ENCODE peak calls at places on chromosomes 3 and 15, in eight cellular contexts. Y, T, K, I, E, L, Z and G are unnamed samples.
A peak's percentile ranks its signal among the peaks of the same experiment; 100 is the strongest.

GRCh38 chr3:39788484-39788883 is 20.9 kb upstream of the MYRIP start:
- DNase-seq in Y (no peak), T (no peak), K (no peak), I (no peak), E (no peak), L (no peak), Z (no peak), G (no peak)

GRCh38 chr3:31027191-31027761 is 132.8 kb upstream of the GADL1 start:
- DNase-seq in Y (no peak), T (no peak), K (no peak), I (no peak), E (no peak), L (no peak), Z (no peak), G (no peak)

GRCh38 chr15:56468271-56468912 is 3.5 kb upstream of the MNS1 start:
- DNase-seq in Y (no peak), T (peak; percentile 42), K (no peak), I (no peak), E (no peak), L (no peak), Z (no peak), G (no peak)

GRCh38 chr3:58084166-58084565 is 75.9 kb downstream of the FLNB start:
- DNase-seq in Y (no peak), T (no peak), K (no peak), I (no peak), E (no peak), L (no peak), Z (no peak), G (no peak)

GRCh38 chr3:111073186-111073585 is 1.6 kb downstream of the NECTIN3 start:
- DNase-seq in Y (no peak), T (peak; percentile 66), K (no peak), I (no peak), E (no peak), L (no peak), Z (no peak), G (no peak)

GRCh38 chr15:66702770-66703539 is 919 bp downstream of the SMAD6 start:
- DNase-seq in Y (peak; percentile 74), T (no peak), K (peak; percentile 34), I (peak; percentile 29), E (no peak), L (peak; percentile 59), Z (peak; percentile 44), G (peak; percentile 66)

GRCh38 chr3:194069421-194070219 is 66.3 kb upstream of the HES1 start:
- DNase-seq in Y (no peak), T (peak; percentile 68), K (no peak), I (no peak), E (no peak), L (no peak), Z (no peak), G (no peak)

GRCh38 chr3:22475665-22476064 is 724.7 kb upstream of the ZNF385D start:
- DNase-seq in Y (no peak), T (no peak), K (no peak), I (no peak), E (no peak), L (no peak), Z (no peak), G (no peak)

GRCh38 chr3:81550415-81550814 is 211.0 kb downstream of the GBE1 start:
- DNase-seq in Y (no peak), T (peak; percentile 74), K (no peak), I (no peak), E (no peak), L (no peak), Z (no peak), G (no peak)

GRCh38 chr15:42788725-42789124 is 51.8 kb upstream of the CDAN1 start:
- DNase-seq in Y (no peak), T (no peak), K (no peak), I (no peak), E (no peak), L (no peak), Z (no peak), G (no peak)

GRCh38 chr15:42786978-42787377 is 50.0 kb upstream of the CDAN1 start:
- DNase-seq in Y (no peak), T (no peak), K (no peak), I (no peak), E (no peak), L (no peak), Z (no peak), G (no peak)

GRCh38 chr15:42784705-42785104 is 47.8 kb upstream of the CDAN1 start:
- DNase-seq in Y (no peak), T (no peak), K (no peak), I (no peak), E (no peak), L (no peak), Z (no peak), G (no peak)

DNA sequence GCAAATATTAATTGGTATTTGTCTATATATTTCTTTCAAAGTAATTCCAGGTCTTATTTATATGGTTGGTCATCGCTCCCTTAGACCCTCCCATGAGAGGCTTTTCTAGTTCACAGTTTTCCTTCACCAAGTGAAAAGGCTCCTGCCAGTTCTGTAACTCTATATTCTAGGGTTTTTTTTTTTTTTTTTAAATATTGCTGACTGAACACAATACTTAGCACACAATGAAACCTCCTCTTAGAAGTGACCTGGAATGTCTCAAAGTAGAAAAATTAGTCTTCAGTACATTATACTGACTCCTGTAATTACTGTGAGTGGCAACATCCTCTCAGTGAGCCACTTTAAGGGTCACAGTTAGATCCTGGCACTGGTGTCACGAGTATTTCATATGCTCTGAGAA is 48.6 kb upstream of the CDAN1 start:
- DNase-seq in Y (no peak), T (no peak), K (no peak), I (no peak), E (no peak), L (no peak), Z (no peak), G (no peak)
- TF ChIP-seq CTCF in Y (no peak), T (no peak), K (no peak), I (no peak), E (no peak), L (no peak), Z (no peak), G (no peak)

GRCh38 chr3:69530554-69530953 is 144.7 kb upstream of the FRMD4B start:
- DNase-seq in Y (no peak), T (no peak), K (no peak), I (no peak), E (no peak), L (no peak), Z (no peak), G (no peak)

GRCh38 chr3:69531975-69532827 is 146.3 kb upstream of the FRMD4B start:
- DNase-seq in Y (no peak), T (no peak), K (no peak), I (no peak), E (no peak), L (no peak), Z (no peak), G (no peak)

GRCh38 chr3:69532828-69533219 is 146.9 kb upstream of the FRMD4B start:
- DNase-seq in Y (no peak), T (no peak), K (no peak), I (no peak), E (no peak), L (no peak), Z (no peak), G (no peak)

GRCh38 chr3:69536306-69537020 is 150.6 kb upstream of the FRMD4B start:
- DNase-seq in Y (no peak), T (no peak), K (peak; percentile 24), I (no peak), E (no peak), L (no peak), Z (no peak), G (no peak)

DNA sequence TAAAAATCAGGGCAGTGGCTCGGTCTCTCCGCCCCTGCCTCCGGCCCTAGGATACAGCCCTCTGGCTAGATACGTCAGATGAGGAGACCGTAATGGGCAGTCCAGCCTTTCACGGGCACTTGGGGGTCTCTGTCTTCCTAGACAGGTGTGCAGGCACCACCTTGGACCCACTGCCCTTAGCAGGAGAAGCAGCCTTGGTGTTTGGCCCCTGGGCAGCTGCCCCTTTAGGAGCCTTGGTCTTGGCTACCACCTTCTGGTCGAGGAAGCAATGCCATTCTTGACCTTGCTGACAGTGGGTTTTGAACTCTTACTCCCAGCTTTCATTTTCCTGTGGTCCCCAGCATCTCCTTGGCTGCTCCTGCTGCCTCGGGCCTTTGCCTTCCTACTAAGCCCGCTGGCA is 149.7 kb upstream of the FRMD4B start:
- DNase-seq in Y (no peak), T (no peak), K (no peak), I (no peak), E (no peak), L (no peak), Z (no peak), G (no peak)
- TF ChIP-seq CTCF in Y (no peak), T (no peak), K (no peak), I (no peak), E (no peak), L (no peak), Z (no peak), G (no peak)

DNA sequence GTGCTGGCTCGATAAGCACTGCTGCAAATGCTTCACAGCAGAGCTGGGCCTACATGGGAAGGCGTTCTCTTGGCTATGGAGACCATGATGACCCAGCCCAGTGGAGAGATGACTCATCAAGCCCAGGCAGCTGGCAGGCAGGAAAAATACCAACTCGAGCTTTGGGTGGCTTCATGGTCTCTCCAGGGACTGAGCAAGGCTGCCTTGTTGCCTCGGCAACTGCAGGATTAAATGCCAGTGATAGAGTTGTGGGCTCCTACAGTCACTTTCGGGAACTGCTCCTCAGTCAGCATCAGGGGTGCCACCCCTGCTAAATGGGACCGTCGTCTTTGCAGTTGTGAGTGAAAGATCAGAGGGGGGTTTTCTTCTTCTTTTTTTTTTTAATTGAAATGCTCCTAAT is 54.6 kb upstream of the MYZAP start:
- DNase-seq in Y (no peak), T (peak; percentile 83), K (no peak), I (peak; percentile 39), E (no peak), L (no peak), Z (no peak), G (no peak)
- TF ChIP-seq CTCF in Y (no peak), T (no peak), K (no peak), I (no peak), E (no peak), L (no peak), Z (no peak), G (no peak)

GRCh38 chr15:99371180-99372103 is 120.2 kb downstream of the LRRC28 start:
- DNase-seq in Y (no peak), T (peak; percentile 22), K (no peak), I (no peak), E (no peak), L (no peak), Z (no peak), G (no peak)
- TF ChIP-seq CTCF in Y (no peak), T (no peak), K (no peak), I (no peak), E (no peak), L (no peak), Z (no peak), G (no peak)

DNA sequence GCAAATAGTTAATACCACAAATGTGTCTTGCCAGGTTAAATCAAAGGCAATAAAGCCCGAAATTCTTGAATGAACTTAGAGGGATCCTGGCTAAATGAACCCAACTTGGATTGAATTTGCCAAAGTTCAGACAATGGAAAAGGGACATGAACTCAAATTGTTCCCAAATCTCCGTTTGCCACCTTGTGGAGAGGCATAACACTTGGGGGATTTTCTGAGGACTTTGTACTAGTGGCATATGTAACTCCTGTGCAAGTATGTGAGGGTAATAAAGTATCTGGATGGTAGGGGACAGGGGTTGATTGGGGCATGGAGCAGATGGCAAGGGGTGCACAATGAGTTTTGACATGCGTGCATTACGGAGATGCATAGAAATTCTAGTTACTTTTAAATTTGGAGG is 1.3 kb upstream of the TCAIM start:
- DNase-seq in Y (no peak), T (peak; percentile 5), K (no peak), I (no peak), E (no peak), L (no peak), Z (no peak), G (no peak)
- TF ChIP-seq CTCF in Y (no peak), T (peak; percentile 14), K (no peak), I (no peak), E (no peak), L (no peak), Z (no peak), G (no peak)

GRCh38 chr15:40358492-40359353 is 704 bp downstream of the DISP2 start:
- DNase-seq in Y (no peak), T (no peak), K (peak; percentile 57), I (no peak), E (no peak), L (no peak), Z (no peak), G (no peak)
- TF ChIP-seq CTCF in Y (no peak), T (no peak), K (no peak), I (no peak), E (peak; percentile 69), L (peak; percentile 8), Z (peak; percentile 6), G (no peak)